ENCODE peak calls at places on chromosome 6, in six cellular contexts. R, I, A, M, D and E are unnamed samples.

GRCh38 chr6:47922391-47922790 is 140.6 kb downstream of the OPN5 start:
- DNase-seq in R (no peak), I (no peak), A (no peak), M (no peak), D (peak; percentile 90), E (no peak)

GRCh38 chr6:135221505-135221904 is 40.4 kb downstream of the MYB start:
- DNase-seq in R (no peak), I (no peak), A (no peak), M (no peak), D (no peak), E (no peak)

GRCh38 chr6:142058216-142058925 is 74.4 kb upstream of the GJE1 start:
- DNase-seq in R (no peak), I (no peak), A (no peak), M (no peak), D (no peak), E (no peak)

GRCh38 chr6:137866200-137866913 is 702 bp upstream of the TNFAIP3 start:
- DNase-seq in R (no peak), I (no peak), A (peak; percentile 85), M (no peak), D (peak; percentile 65), E (no peak)

GRCh38 chr6:2132416-2132815 is 113.0 kb downstream of the GMDS start:
- DNase-seq in R (no peak), I (no peak), A (no peak), M (no peak), D (no peak), E (no peak)

GRCh38 chr6:132199343-132199742 is 201.9 kb downstream of the MOXD1 start:
- DNase-seq in R (no peak), I (no peak), A (no peak), M (no peak), D (no peak), E (no peak)

GRCh38 chr6:156969233-156969632 is 192.1 kb downstream of the ARID1B start:
- DNase-seq in R (no peak), I (no peak), A (no peak), M (no peak), D (no peak), E (no peak)

GRCh38 chr6:123604067-123604466 is 32.7 kb downstream of the TRDN start:
- DNase-seq in R (no peak), I (peak; percentile 25), A (no peak), M (no peak), D (peak; percentile 27), E (no peak)

GRCh38 chr6:101883398-101883975 is 490.0 kb downstream of the GRIK2 start:
- DNase-seq in R (no peak), I (no peak), A (no peak), M (no peak), D (no peak), E (no peak)

GRCh38 chr6:41636803-41637178 is 1.5 kb upstream of the MDFI start:
- DNase-seq in R (no peak), I (no peak), A (no peak), M (no peak), D (peak; percentile 37), E (no peak)

GRCh38 chr6:139940741-139941712 is 566.6 kb upstream of the CITED2 start:
- DNase-seq in R (no peak), I (no peak), A (no peak), M (no peak), D (no peak), E (no peak)

GRCh38 chr6:25280617-25280990 is 1.4 kb downstream of the CARMIL1 start:
- DNase-seq in R (no peak), I (no peak), A (no peak), M (no peak), D (peak; percentile 32), E (no peak)

DNA sequence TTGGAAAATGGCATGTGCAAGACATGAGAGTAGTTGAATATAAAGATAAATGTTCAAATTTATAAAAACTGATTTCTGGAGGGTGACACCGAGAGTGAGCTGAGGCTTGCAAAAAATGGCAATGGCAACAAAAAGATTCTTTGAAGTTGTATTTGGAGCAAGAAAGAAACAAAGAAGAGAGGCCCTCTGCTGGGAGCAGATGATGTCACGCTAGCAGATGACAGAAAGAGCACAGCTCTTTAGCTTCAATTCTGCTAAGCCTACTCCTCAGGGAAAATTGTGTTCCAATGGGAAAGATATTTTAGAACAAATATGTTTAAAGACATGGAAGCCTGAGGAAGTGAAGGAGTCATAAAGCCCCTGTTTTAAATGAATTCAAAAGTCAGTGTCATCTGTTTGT is 125.3 kb upstream of the NOX3 start:
- DNase-seq in R (no peak), I (no peak), A (no peak), M (no peak), D (no peak), E (no peak)
- TF ChIP-seq CTCF in R (no peak), I (no peak), A (no peak), M (no peak), D (peak; percentile 21), E (peak; percentile 40)

GRCh38 chr6:16134430-16134829 is 5.5 kb downstream of the MYLIP start:
- DNase-seq in R (no peak), I (no peak), A (no peak), M (no peak), D (no peak), E (no peak)
- H3K4me1 ChIP-seq in R (peaks cover 35% of the 10 kb centered on the region), I (peaks cover 44% of the 10 kb centered on the region), A (peaks cover 63% of the 10 kb centered on the region), M (peaks cover 79% of the 10 kb centered on the region), D (peaks cover 18% of the 10 kb centered on the region), E (peaks cover 9% of the 10 kb centered on the region)

GRCh38 chr6:163260911-163261310 is 153.6 kb upstream of the QKI start:
- DNase-seq in R (no peak), I (peak; percentile 42), A (no peak), M (no peak), D (peak; percentile 31), E (no peak)
- H3K4me3 ChIP-seq in R (no peak overlapping the region), I (no peak overlapping the region), A (peak overlapping the region; percentile 41), M (no peak overlapping the region), D (peak overlapping the region; percentile 38), E (no peak overlapping the region)

DNA sequence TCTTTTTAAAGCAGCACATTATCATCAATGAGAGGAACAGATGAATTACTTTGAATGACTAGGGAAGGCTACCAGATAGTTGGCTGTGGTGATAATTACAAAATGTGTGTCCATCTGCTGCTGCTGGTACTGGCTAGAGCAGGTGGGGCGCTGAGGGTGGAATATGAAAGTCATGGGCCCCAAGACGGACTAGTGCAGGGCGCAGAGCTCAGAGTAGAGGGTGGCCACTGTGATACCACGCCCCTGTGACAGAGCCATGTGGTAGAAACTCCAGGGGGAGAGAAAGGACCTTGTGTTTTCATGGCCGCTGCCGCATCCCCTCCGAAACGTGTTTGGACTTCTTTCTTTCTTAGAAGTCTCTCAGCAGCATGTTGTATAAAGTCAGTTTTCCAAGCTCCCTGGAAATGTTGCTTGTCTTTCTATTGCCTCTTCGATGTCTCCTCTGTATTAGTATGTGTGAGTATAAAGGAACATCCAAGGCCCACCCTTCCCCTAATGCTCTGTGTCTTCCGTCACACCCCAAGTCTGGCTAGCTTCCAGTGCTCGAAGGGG is 88.1 kb downstream of the PPP1R14C start:
- DNase-seq in R (no peak), I (no peak), A (no peak), M (no peak), D (no peak), E (no peak)
- TF ChIP-seq CTCF in R (no peak), I (no peak), A (no peak), M (no peak), D (no peak), E (no peak)

GRCh38 chr6:53347250-53347920 is 1.4 kb downstream of the ELOVL5 start:
- DNase-seq in R (no peak), I (peak; percentile 40), A (no peak), M (peak; percentile 64), D (no peak), E (no peak)
- H3K4me1 ChIP-seq in R (no peaks in the 10 kb centered on the region), I (peaks cover 29% of the 10 kb centered on the region), A (peaks cover 11% of the 10 kb centered on the region), M (peaks cover 38% of the 10 kb centered on the region), D (peaks cover 9% of the 10 kb centered on the region), E (peaks cover 3% of the 10 kb centered on the region)

DNA sequence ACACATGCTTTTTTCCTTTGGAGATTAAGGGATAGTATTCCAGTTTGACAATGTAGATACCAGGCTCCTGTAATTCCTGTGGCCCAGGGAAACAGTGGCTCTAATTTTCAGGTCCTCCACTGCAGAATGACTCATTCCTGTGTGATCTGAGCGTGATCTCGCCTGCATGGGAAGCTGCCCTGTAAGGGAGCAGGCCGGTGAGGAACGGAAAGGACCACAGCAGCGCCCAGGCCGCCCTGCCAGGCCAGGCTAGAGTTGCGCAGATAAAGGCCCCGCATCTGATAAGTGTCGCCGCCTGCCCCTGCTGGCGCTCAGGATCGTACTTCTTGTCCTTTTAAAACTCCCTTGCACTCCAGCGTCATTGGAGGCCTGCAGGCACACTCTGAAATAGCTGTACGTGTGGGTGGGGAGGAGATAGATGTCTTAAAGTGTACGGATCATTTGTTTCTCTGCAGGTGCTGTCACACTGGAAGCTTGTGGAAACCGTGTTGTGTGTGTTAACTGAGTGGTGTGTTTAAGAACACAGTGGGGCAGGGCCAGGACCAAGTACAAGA is 60.7 kb downstream of the SYNJ2 start:
- DNase-seq in R (peak; percentile 66), I (peak; percentile 75), A (peak; percentile 86), M (no peak), D (no peak), E (peak; percentile 88)
- H3K4me3 ChIP-seq in R (no peak overlapping the region), I (no peak overlapping the region), A (no peak overlapping the region), M (no peak overlapping the region), D (no peak overlapping the region), E (no peak overlapping the region)

GRCh38 chr6:51684038-51684437 is 403.4 kb downstream of the PKHD1 start:
- DNase-seq in R (no peak), I (no peak), A (no peak), M (no peak), D (no peak), E (no peak)
- TF ChIP-seq CTCF in R (no peak), I (no peak), A (no peak), M (no peak), D (peak; percentile 17), E (peak; percentile 34)